ENCODE peak calls at places on chromosomes 13 and 19, in seven cellular contexts. X, R, P, U, D, C and M are unnamed samples.

GRCh38 chr13:24683833-24684599 is 3.8 kb downstream of the ATP12A start:
- DNase-seq in X (no peak), R (peak), P (peak), U (peak), D (peak), C (peak), M (no peak)

GRCh38 chr19:4057913-4058695 is 8.6 kb downstream of the ZBTB7A start:
- DNase-seq in X (peak), R (no peak), P (peak), U (peak), D (no peak), C (peak), M (peak)

GRCh38 chr13:102311433-102311796 is 90.4 kb downstream of the FGF14 start:
- DNase-seq in X (no peak), R (no peak), P (no peak), U (no peak), D (no peak), C (no peak), M (no peak)

GRCh38 chr19:48681127-48681470 is 8.3 kb upstream of the NTN5 start:
- DNase-seq in X (no peak), R (no peak), P (no peak), U (no peak), D (no peak), C (no peak), M (no peak)

GRCh38 chr13:104025303-104025702 is 959.1 kb upstream of the SLC10A2 start:
- DNase-seq in X (no peak), R (no peak), P (no peak), U (no peak), D (no peak), C (no peak), M (no peak)

GRCh38 chr19:33809960-33810359 is 13.3 kb downstream of the KCTD15 start:
- DNase-seq in X (no peak), R (no peak), P (no peak), U (no peak), D (no peak), C (no peak), M (no peak)

GRCh38 chr13:100987993-100988392 is 313.4 kb upstream of the TMTC4 start:
- DNase-seq in X (no peak), R (no peak), P (no peak), U (no peak), D (no peak), C (no peak), M (no peak)

GRCh38 chr13:27573265-27573664 is 47.1 kb downstream of the LNX2 start:
- DNase-seq in X (no peak), R (no peak), P (no peak), U (no peak), D (no peak), C (no peak), M (no peak)

GRCh38 chr19:16654151-16654550 is 5.8 kb downstream of the SMIM7 start:
- DNase-seq in X (no peak), R (no peak), P (no peak), U (no peak), D (no peak), C (no peak), M (no peak)

GRCh38 chr19:14214580-14214979 is 8.6 kb upstream of the ADGRL1 start:
- DNase-seq in X (no peak), R (no peak), P (no peak), U (no peak), D (no peak), C (no peak), M (no peak)

GRCh38 chr19:18469245-18470107 is 31.5 kb upstream of the ISYNA1 start:
- DNase-seq in X (peak), R (peak), P (peak), U (peak), D (no peak), C (no peak), M (peak)

GRCh38 chr19:42693760-42694350 is 46.4 kb downstream of the PSG3 start:
- DNase-seq in X (no peak), R (no peak), P (peak), U (no peak), D (peak), C (no peak), M (no peak)

GRCh38 chr13:93686399-93686798 is 459.8 kb downstream of the GPC6 start:
- DNase-seq in X (no peak), R (no peak), P (no peak), U (no peak), D (no peak), C (no peak), M (no peak)

GRCh38 chr19:13707901-13708300 is 56.4 kb upstream of the MRI1 start:
- DNase-seq in X (no peak), R (no peak), P (no peak), U (no peak), D (no peak), C (no peak), M (no peak)

GRCh38 chr19:43595605-43595998 is 332 bp downstream of the IRGQ start:
- DNase-seq in X (no peak), R (no peak), P (no peak), U (no peak), D (no peak), C (no peak), M (no peak)

GRCh38 chr19:53008061-53008778 is 5.5 kb upstream of the ERVV-1 start:
- DNase-seq in X (no peak), R (no peak), P (no peak), U (no peak), D (no peak), C (no peak), M (no peak)

GRCh38 chr13:60397693-60398437 is 845 bp downstream of the TDRD3 start:
- DNase-seq in X (peak), R (peak), P (peak), U (peak), D (no peak), C (peak), M (no peak)

GRCh38 chr19:41860419-41861097 is 503 bp downstream of the RPS19 start:
- DNase-seq in X (no peak), R (no peak), P (peak), U (peak), D (no peak), C (no peak), M (peak)

GRCh38 chr19:17777840-17778620 is 16.9 kb upstream of the B3GNT3 start:
- DNase-seq in X (no peak), R (no peak), P (peak), U (peak), D (peak), C (peak), M (peak)

GRCh38 chr13:29436291-29436690 is 159.2 kb downstream of the SLC7A1 start:
- DNase-seq in X (no peak), R (no peak), P (no peak), U (no peak), D (no peak), C (no peak), M (no peak)

GRCh38 chr13:98557934-98558630 is 18.8 kb downstream of the STK24 start:
- DNase-seq in X (no peak), R (no peak), P (no peak), U (no peak), D (no peak), C (no peak), M (no peak)

GRCh38 chr19:42271861-42272534 is 2.9 kb downstream of the CIC start:
- DNase-seq in X (no peak), R (no peak), P (no peak), U (peak), D (no peak), C (no peak), M (no peak)

GRCh38 chr19:35937345-35938281 is 1.4 kb downstream of the LRFN3 start:
- DNase-seq in X (no peak), R (no peak), P (no peak), U (no peak), D (no peak), C (no peak), M (no peak)

GRCh38 chr13:68099616-68100015 is 869.5 kb upstream of the PCDH9 start:
- DNase-seq in X (no peak), R (no peak), P (no peak), U (no peak), D (no peak), C (no peak), M (no peak)

GRCh38 chr19:12126707-12127106 is 13.4 kb downstream of the ZNF20 start:
- DNase-seq in X (no peak), R (no peak), P (no peak), U (no peak), D (no peak), C (no peak), M (peak)

GRCh38 chr19:49882643-49883042 is 5.1 kb downstream of the TBC1D17 start:
- DNase-seq in X (no peak), R (no peak), P (no peak), U (no peak), D (no peak), C (no peak), M (no peak)

GRCh38 chr13:110261166-110262081 is 45.5 kb downstream of the COL4A1 start:
- DNase-seq in X (peak), R (no peak), P (no peak), U (no peak), D (no peak), C (no peak), M (no peak)

GRCh38 chr13:35530147-35530546 is 53.7 kb upstream of the MAB21L1 start:
- DNase-seq in X (no peak), R (no peak), P (no peak), U (peak), D (no peak), C (no peak), M (no peak)

GRCh38 chr19:18308948-18309325 is 13.9 kb downstream of the LSM4 start:
- DNase-seq in X (no peak), R (no peak), P (no peak), U (no peak), D (no peak), C (no peak), M (no peak)

GRCh38 chr13:46119883-46120614 is 15.2 kb upstream of the CPB2 start:
- DNase-seq in X (no peak), R (no peak), P (no peak), U (peak), D (no peak), C (no peak), M (no peak)

GRCh38 chr13:94483970-94484369 is 4.5 kb upstream of the DCT start:
- DNase-seq in X (no peak), R (no peak), P (no peak), U (peak), D (no peak), C (no peak), M (no peak)

GRCh38 chr19:33404506-33404905 is 31.0 kb downstream of the CEBPG start:
- DNase-seq in X (no peak), R (no peak), P (no peak), U (no peak), D (no peak), C (peak), M (no peak)

GRCh38 chr19:1308718-1309117 is 23.0 kb downstream of the EFNA2 start:
- DNase-seq in X (no peak), R (no peak), P (no peak), U (no peak), D (no peak), C (no peak), M (no peak)

GRCh38 chr19:36213793-36214387 is 575 bp downstream of the ZNF565 start:
- DNase-seq in X (no peak), R (no peak), P (peak), U (no peak), D (no peak), C (peak), M (no peak)

GRCh38 chr19:7417671-7418324 is 69.1 kb downstream of the ARHGEF18 start:
- DNase-seq in X (no peak), R (no peak), P (no peak), U (no peak), D (no peak), C (no peak), M (no peak)

GRCh38 chr19:5850743-5851293 is 431 bp downstream of the FUT3 start:
- DNase-seq in X (no peak), R (no peak), P (no peak), U (peak), D (peak), C (peak), M (no peak)

GRCh38 chr19:45882652-45883585 is 3.0 kb downstream of the IRF2BP1 start:
- DNase-seq in X (peak), R (peak), P (peak), U (peak), D (peak), C (peak), M (peak)

GRCh38 chr13:19860884-19861655 is 2.4 kb downstream of the ZMYM5 start:
- DNase-seq in X (no peak), R (no peak), P (peak), U (no peak), D (no peak), C (no peak), M (no peak)

GRCh38 chr13:95677564-95678386 is 836 bp downstream of the DNAJC3 start:
- DNase-seq in X (peak), R (no peak), P (peak), U (no peak), D (no peak), C (no peak), M (no peak)